ENCODE peak calls at places on chromosomes 13 and 19, in nine cellular contexts. J, K, P, B, M, V, L, I and A are unnamed samples.

GRCh38 chr19:21483589-21484170 is 21.7 kb upstream of the ZNF429 start:
- DNase-seq in J (no peak), L (peak), B (no peak), K (peak), V (no peak), I (no peak), M (peak), P (no peak), A (no peak)

GRCh38 chr19:36256853-36257511 is 42.1 kb downstream of the ZNF146 start:
- DNase-seq in I (no peak), K (no peak), P (no peak), L (no peak), M (no peak), V (no peak), J (no peak), B (no peak), A (no peak)

GRCh38 chr19:32421589-32422361 is 16.2 kb downstream of the DPY19L3 start:
- DNase-seq in K (no peak), M (no peak), J (no peak), L (no peak), B (no peak), I (no peak), P (no peak), V (no peak), A (no peak)

GRCh38 chr13:45398862-45399261 is 19.3 kb downstream of the SLC25A30 start:
- DNase-seq in M (no peak), V (no peak), J (no peak), I (no peak), K (no peak), L (no peak), B (no peak), P (no peak), A (no peak)

GRCh38 chr13:93862259-93862658 is 617.2 kb downstream of the DCT start:
- DNase-seq in P (no peak), M (peak), K (no peak), B (no peak), J (no peak), V (no peak), L (no peak), I (no peak), A (no peak)

GRCh38 chr13:74774252-74774651 is 640.0 kb upstream of the KLF12 start:
- DNase-seq in J (no peak), I (no peak), K (no peak), M (peak), B (no peak), P (no peak), L (no peak), V (no peak), A (no peak)

GRCh38 chr13:99658266-99658991 is 157.2 kb downstream of the TM9SF2 start:
- DNase-seq in B (no peak), L (peak), P (no peak), I (peak), K (peak), M (peak), J (peak), V (no peak), A (peak)

GRCh38 chr13:93730780-93731179 is 504.2 kb downstream of the GPC6 start:
- DNase-seq in J (no peak), K (no peak), B (no peak), P (no peak), L (no peak), I (no peak), M (no peak), V (no peak), A (no peak)

GRCh38 chr13:44311011-44311481 is 62.6 kb upstream of the SERP2 start:
- DNase-seq in V (no peak), I (no peak), P (no peak), B (no peak), K (no peak), M (peak), L (no peak), J (no peak), A (no peak)

GRCh38 chr13:26968431-26969335 is 202.9 kb downstream of the USP12 start:
- DNase-seq in J (no peak), M (peak), L (no peak), I (no peak), P (no peak), K (peak), B (no peak), V (no peak), A (no peak)

GRCh38 chr19:15934332-15935078 is at the start of gene CYP4F11:
- DNase-seq in P (peak), I (no peak), V (no peak), K (peak), L (peak), B (peak), J (peak), M (no peak), A (no peak)

GRCh38 chr13:33489563-33489962 is 204.0 kb upstream of the STARD13 start:
- DNase-seq in K (no peak), V (no peak), J (no peak), L (no peak), B (no peak), I (no peak), P (no peak), M (no peak), A (no peak)

GRCh38 chr19:45477713-45478453 is 10.1 kb downstream of the FOSB start:
- DNase-seq in V (no peak), P (no peak), I (no peak), K (no peak), B (no peak), M (no peak), J (no peak), L (no peak), A (no peak)

GRCh38 chr13:98570929-98571372 is 6.0 kb downstream of the STK24 start:
- DNase-seq in M (no peak), P (no peak), L (no peak), V (peak), K (peak), I (peak), J (no peak), B (peak), A (no peak)

GRCh38 chr13:19587635-19588300 is 26.4 kb upstream of the TPTE2 start:
- DNase-seq in K (no peak), J (peak), I (peak), M (peak), P (no peak), V (no peak), B (peak), L (no peak), A (no peak)

GRCh38 chr19:54133312-54133956 is 4.1 kb upstream of the CNOT3 start:
- DNase-seq in J (no peak), B (peak), M (no peak), P (no peak), I (peak), L (no peak), V (no peak), K (no peak), A (no peak)

GRCh38 chr19:16301999-16302694 is 22.5 kb upstream of the KLF2 start:
- DNase-seq in L (no peak), I (no peak), J (peak), P (no peak), M (peak), V (peak), B (peak), K (no peak), A (no peak)

GRCh38 chr13:107866007-107866665 is 349.2 kb downstream of the LIG4 start:
- DNase-seq in K (no peak), M (no peak), I (no peak), J (no peak), V (no peak), B (no peak), P (no peak), L (no peak), A (peak)

GRCh38 chr19:40632311-40633036 is 31.3 kb downstream of the LTBP4 start:
- DNase-seq in V (no peak), K (no peak), J (no peak), P (no peak), B (no peak), I (no peak), L (no peak), M (no peak), A (no peak)

GRCh38 chr13:51557875-51558604 is 26.2 kb upstream of the WDFY2 start:
- DNase-seq in L (no peak), J (no peak), K (no peak), P (no peak), V (no peak), I (no peak), B (no peak), M (peak), A (no peak)

GRCh38 chr13:99690426-99691189 is 189.3 kb downstream of the TM9SF2 start:
- DNase-seq in V (no peak), J (no peak), B (no peak), L (no peak), P (no peak), I (no peak), K (no peak), M (no peak), A (no peak)

GRCh38 chr19:58519087-58519354 is 589 bp downstream of the ZBTB45 start:
- DNase-seq in L (peak), J (peak), P (no peak), M (peak), K (peak), B (no peak), V (no peak), I (peak), A (peak)

GRCh38 chr13:35936579-35936978 is 194.6 kb downstream of the DCLK1 start:
- DNase-seq in L (no peak), I (no peak), B (no peak), M (no peak), K (no peak), P (no peak), J (no peak), V (no peak), A (no peak)

GRCh38 chr13:102073251-102073650 is 328.6 kb downstream of the FGF14 start:
- DNase-seq in P (no peak), L (no peak), K (no peak), J (no peak), I (no peak), M (no peak), B (no peak), V (no peak), A (no peak)

GRCh38 chr19:39390460-39390758 is 497 bp downstream of the PAF1 start:
- DNase-seq in L (no peak), P (no peak), M (no peak), K (peak), V (peak), J (peak), I (peak), B (peak), A (no peak)

GRCh38 chr13:112442483-112443090 is 66.4 kb downstream of the SPACA7 start:
- DNase-seq in M (no peak), J (no peak), K (peak), B (no peak), I (no peak), L (no peak), V (no peak), P (no peak), A (no peak)

GRCh38 chr19:34649886-34650543 is 26.9 kb downstream of the SCGB2B2 start:
- DNase-seq in B (peak), J (no peak), L (no peak), V (no peak), I (no peak), K (no peak), P (no peak), M (no peak), A (no peak)

GRCh38 chr13:80033286-80033685 is 307.6 kb downstream of the SPRY2 start:
- DNase-seq in P (no peak), B (no peak), L (no peak), J (no peak), K (no peak), V (no peak), I (no peak), M (no peak), A (no peak)

GRCh38 chr13:87172166-87172825 is 498.9 kb upstream of the SLITRK5 start:
- DNase-seq in M (peak), V (no peak), K (no peak), P (no peak), L (no peak), B (no peak), J (no peak), I (no peak), A (no peak)

GRCh38 chr13:30395192-30396158 is 26.8 kb upstream of the UBE2L5 start:
- DNase-seq in L (peak), P (peak), J (peak), K (peak), V (peak), B (peak), M (peak), I (peak), A (no peak)

GRCh38 chr13:32901994-32902780 is 114.0 kb upstream of the KL start:
- DNase-seq in J (no peak), K (no peak), B (no peak), P (no peak), I (no peak), L (no peak), M (peak), V (no peak), A (no peak)

GRCh38 chr19:35090795-35091214 is 24.8 kb upstream of the FXYD3 start:
- DNase-seq in L (no peak), I (peak), V (no peak), J (no peak), B (no peak), P (no peak), M (no peak), K (no peak), A (no peak)

GRCh38 chr19:45403781-45404556 is 900 bp downstream of the PPP1R13L start:
- DNase-seq in P (no peak), J (peak), M (no peak), B (no peak), I (peak), K (peak), L (no peak), V (peak), A (peak)

GRCh38 chr13:107678075-107678689 is 537.2 kb downstream of the LIG4 start:
- DNase-seq in P (no peak), I (peak), B (no peak), K (no peak), M (no peak), V (no peak), L (no peak), J (no peak), A (no peak)

DNA sequence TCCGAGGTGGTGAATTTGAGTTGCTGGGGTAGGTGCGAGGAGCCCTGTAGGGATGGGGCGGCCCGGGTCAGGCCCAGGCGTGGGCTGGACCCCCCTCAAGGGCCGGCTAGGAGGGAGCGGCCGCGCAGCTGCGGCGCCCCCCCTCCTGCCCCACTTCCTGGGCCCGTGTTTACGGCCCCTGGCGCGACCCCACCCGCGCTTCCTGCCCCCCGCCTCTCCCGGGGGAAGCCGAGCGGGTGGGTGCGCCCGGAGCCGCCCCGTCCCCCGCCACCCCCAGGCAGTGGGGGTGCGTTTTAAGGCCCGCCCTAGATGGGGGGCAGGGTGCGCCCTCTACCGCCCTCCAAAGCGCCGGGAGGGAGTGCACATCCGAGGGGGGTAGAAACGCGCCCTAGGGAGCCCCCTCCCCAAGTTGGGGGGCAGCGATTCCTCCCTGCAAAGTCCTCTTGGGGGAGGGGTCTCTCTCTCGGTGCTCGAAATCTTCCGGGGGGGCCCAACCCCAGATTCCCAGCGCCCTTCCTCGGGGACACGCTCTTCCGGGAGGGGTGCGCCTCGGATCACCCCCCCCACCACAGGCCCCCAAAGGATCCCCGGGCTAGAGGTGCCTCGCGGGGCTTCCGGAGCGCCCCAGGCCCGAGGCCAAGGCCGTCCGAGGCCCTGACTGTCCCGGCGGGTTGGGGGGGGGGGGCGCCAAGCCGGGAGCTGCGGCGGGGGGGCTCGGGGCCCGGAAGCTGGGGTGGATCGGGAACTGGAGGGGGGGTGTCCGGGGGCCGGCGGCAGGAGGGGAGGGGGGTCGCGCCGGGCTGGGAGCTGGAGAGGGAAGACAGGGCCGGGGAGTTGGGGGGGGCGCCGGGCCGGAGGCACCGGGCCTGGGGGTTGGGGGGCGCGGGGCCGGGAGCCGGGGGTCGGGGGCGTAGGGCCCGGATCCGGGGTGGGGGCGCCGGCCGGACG is 807 bp downstream of the TLE5 start:
- DNase-seq in B (no peak), K (peak), J (no peak), I (no peak), P (no peak), M (no peak), V (peak), L (peak), A (no peak)
- TF ChIP-seq CTCF in B (no peak), K (peak), J (peak), I (no peak), P (no peak), M (peak), V (peak), L (no peak), A (no peak)

GRCh38 chr19:3969435-3970312 is 1.2 kb downstream of the DAPK3 start:
- DNase-seq in B (no peak), I (peak), J (peak), P (no peak), K (no peak), M (peak), L (peak), V (no peak), A (no peak)
- TF ChIP-seq CTCF in B (no peak), I (no peak), J (no peak), P (peak), K (no peak), M (peak), L (peak), V (no peak), A (no peak)

GRCh38 chr13:109500146-109500773 is 286.1 kb downstream of the IRS2 start:
- DNase-seq in B (no peak), K (no peak), L (no peak), P (no peak), I (no peak), J (peak), M (no peak), V (no peak), A (no peak)
- TF ChIP-seq CTCF in B (no peak), K (no peak), L (no peak), P (no peak), I (no peak), J (no peak), M (no peak), V (no peak), A (no peak)

GRCh38 chr13:85742355-85742754 is 56.9 kb downstream of the SLITRK6 start:
- DNase-seq in B (no peak), M (no peak), K (no peak), I (no peak), V (no peak), L (no peak), P (no peak), J (no peak), A (no peak)

GRCh38 chr13:85741017-85741416 is 58.2 kb downstream of the SLITRK6 start:
- DNase-seq in I (no peak), V (no peak), K (no peak), M (no peak), J (no peak), L (no peak), P (no peak), B (no peak), A (no peak)

GRCh38 chr13:85738696-85739320 is 60.4 kb downstream of the SLITRK6 start:
- DNase-seq in J (no peak), M (no peak), I (no peak), P (no peak), K (no peak), L (no peak), B (no peak), V (no peak), A (no peak)

GRCh38 chr13:85737952-85738351 is 61.3 kb downstream of the SLITRK6 start:
- DNase-seq in B (no peak), V (no peak), P (no peak), M (no peak), K (no peak), I (peak), L (no peak), J (no peak), A (no peak)
- TF ChIP-seq CTCF in B (no peak), V (no peak), P (no peak), M (no peak), K (no peak), I (no peak), L (no peak), J (no peak), A (no peak)

GRCh38 chr13:28161370-28161769 is 23.0 kb downstream of the PAN3 start:
- DNase-seq in V (no peak), K (peak), L (no peak), M (peak), P (no peak), J (no peak), I (no peak), B (no peak), A (no peak)
- TF ChIP-seq CTCF in V (no peak), K (no peak), L (no peak), M (no peak), P (no peak), J (no peak), I (no peak), B (no peak), A (no peak)

GRCh38 chr19:49213791-49214190 is 56.2 kb downstream of the TRPM4 start:
- DNase-seq in P (no peak), L (no peak), V (no peak), K (no peak), J (no peak), B (no peak), M (no peak), I (no peak), A (no peak)
- TF ChIP-seq CTCF in P (no peak), L (no peak), V (no peak), K (no peak), J (peak), B (no peak), M (peak), I (peak), A (peak)

GRCh38 chr19:46620267-46620666 is 4.6 kb downstream of the PTGIR start:
- DNase-seq in L (no peak), J (no peak), I (no peak), V (no peak), P (no peak), B (no peak), M (no peak), K (no peak), A (no peak)
- TF ChIP-seq CTCF in L (no peak), J (no peak), I (no peak), V (no peak), P (no peak), B (no peak), M (no peak), K (no peak), A (no peak)